ENCODE peak calls at places on chromosomes 5 and 9, in ten cellular contexts. E is fibroblast of gingiva; O is naive B cell; X is NCI-H1092 treated with DMSO at 0.1 percent for 48 hours; T is GM03348; Q is mesothelial cell of epicardium; G is COR-L47; W is left ventricle myocardium inferior; S is cardiac septum; B is activated CD4-positive, alpha-beta T cell treated with anti-CD3 and anti-CD28 coated beads, Interleukin-2, amount 50 U/mL, for 4 hours. V is an unnamed sample.

GRCh38 chr9:130043654-130044623 is 950 bp upstream of the FNBP1 start:
- DNase-seq in E (peak), O (no peak), X (no peak), T (peak), Q (no peak), G (no peak), W (peak), S (peak), B (no peak), V (no peak)

GRCh38 chr5:101679816-101680215 is 616.3 kb downstream of the SLCO4C1 start:
- DNase-seq in E (no peak), O (no peak), X (no peak), T (peak), Q (no peak), G (no peak), W (no peak), S (no peak), B (no peak), V (no peak)

GRCh38 chr5:32876791-32877190 is 165.7 kb downstream of the NPR3 start:
- DNase-seq in E (no peak), O (no peak), X (no peak), T (no peak), Q (no peak), G (no peak), W (no peak), S (no peak), B (no peak), V (no peak)

GRCh38 chr9:110050925-110051355 is 157.0 kb downstream of the C9orf152 start:
- DNase-seq in E (peak), O (peak), X (no peak), T (peak), Q (no peak), G (no peak), W (no peak), S (no peak), B (no peak), V (no peak)

GRCh38 chr5:150618188-150618587 is 22.3 kb upstream of the SYNPO start:
- DNase-seq in E (no peak), O (no peak), X (no peak), T (no peak), Q (no peak), G (no peak), W (peak), S (no peak), B (no peak), V (no peak)

GRCh38 chr5:135484563-135485157 is 32.5 kb upstream of the TIFAB start:
- DNase-seq in E (no peak), O (no peak), X (peak), T (no peak), Q (no peak), G (no peak), W (no peak), S (peak), B (no peak), V (no peak)

GRCh38 chr5:54285573-54286124 is 24.7 kb downstream of the ARL15 start:
- DNase-seq in E (no peak), O (no peak), X (no peak), T (no peak), Q (no peak), G (no peak), W (no peak), S (no peak), B (no peak), V (no peak)

GRCh38 chr5:59138509-59138908 is 555.6 kb downstream of the RAB3C start:
- DNase-seq in E (no peak), O (no peak), X (no peak), T (no peak), Q (no peak), G (no peak), W (no peak), S (no peak), B (no peak), V (no peak)

GRCh38 chr9:90466481-90466880 is 176.1 kb downstream of the DIRAS2 start:
- DNase-seq in E (no peak), O (no peak), X (no peak), T (no peak), Q (no peak), G (no peak), W (no peak), S (no peak), B (no peak), V (no peak)

GRCh38 chr5:76514254-76514653 is 108.9 kb downstream of the F2RL2 start:
- DNase-seq in E (no peak), O (no peak), X (no peak), T (no peak), Q (no peak), G (no peak), W (no peak), S (no peak), B (no peak), V (no peak)

GRCh38 chr5:135140805-135141204 is 106.8 kb upstream of the PITX1 start:
- DNase-seq in E (peak), O (no peak), X (no peak), T (peak), Q (no peak), G (no peak), W (no peak), S (peak), B (no peak), V (no peak)

GRCh38 chr5:89929834-89930233 is 479.7 kb downstream of the CETN3 start:
- DNase-seq in E (peak), O (no peak), X (no peak), T (peak), Q (no peak), G (no peak), W (no peak), S (no peak), B (no peak), V (no peak)

GRCh38 chr9:33469891-33470290 is 3.8 kb downstream of the NOL6 start:
- DNase-seq in E (no peak), O (no peak), X (no peak), T (no peak), Q (no peak), G (no peak), W (no peak), S (peak), B (no peak), V (no peak)

GRCh38 chr9:95266649-95267048 is 50.9 kb downstream of the FANCC start:
- DNase-seq in E (no peak), O (no peak), X (no peak), T (no peak), Q (no peak), G (no peak), W (no peak), S (no peak), B (no peak), V (no peak)

GRCh38 chr9:77011973-77012817 is 7.3 kb upstream of the FOXB2 start:
- DNase-seq in E (peak), O (no peak), X (no peak), T (peak), Q (peak), G (no peak), W (peak), S (no peak), B (peak), V (no peak)

V was measured in occipital lobe.